ENCODE peak calls at places on chromosome 13, in five cellular contexts. K is small intestine; S is GM23248; X is neural progenitor cell; N is CD8-positive, alpha-beta T cell. V is an unnamed sample.

GRCh38 chr13:58343081-58343480 is 711.5 kb downstream of the PCDH17 start:
- DNase-seq in X (no peak), S (no peak), N (no peak), K (no peak), V (no peak)

GRCh38 chr13:39684531-39685137 is 29.2 kb downstream of the COG6 start:
- DNase-seq in S (peak), N (no peak), K (peak), X (peak), V (peak)

GRCh38 chr13:75656590-75656989 is 20.5 kb downstream of the LMO7 start:
- DNase-seq in K (no peak), X (no peak), S (peak), N (no peak), V (no peak)

GRCh38 chr13:42707596-42707995 is 73.8 kb upstream of the FAM216B start:
- DNase-seq in S (peak), K (no peak), X (no peak), N (no peak), V (no peak)

GRCh38 chr13:36193151-36193855 is 21.1 kb downstream of the SOHLH2 start:
- DNase-seq in S (peak), K (no peak), N (no peak), X (no peak), V (peak)

GRCh38 chr13:23707674-23708073 is 137.5 kb downstream of the TNFRSF19 start:
- DNase-seq in S (peak), K (no peak), X (no peak), N (no peak), V (peak)

GRCh38 chr13:99898421-99898820 is 73.1 kb downstream of the ZIC5 start:
- DNase-seq in N (no peak), K (no peak), X (no peak), S (no peak), V (no peak)

GRCh38 chr13:37319041-37319443 is 213.6 kb upstream of the CSNK1A1L start:
- DNase-seq in N (no peak), S (no peak), K (no peak), X (no peak), V (no peak)

GRCh38 chr13:46553521-46553885 is 533 bp downstream of the LRCH1 start:
- DNase-seq in S (no peak), K (no peak), N (no peak), X (peak), V (no peak)

GRCh38 chr13:101917475-101917810 is 465.0 kb downstream of the ITGBL1 start:
- DNase-seq in N (no peak), K (no peak), S (no peak), X (peak), V (no peak)

GRCh38 chr13:50357586-50358118 is 342.4 kb downstream of the KCNRG start:
- DNase-seq in N (no peak), K (peak), S (peak), X (no peak), V (peak)

GRCh38 chr13:27182844-27183497 is 11.4 kb upstream of the USP12 start:
- DNase-seq in S (peak), K (no peak), X (no peak), N (no peak), V (peak)

DNA sequence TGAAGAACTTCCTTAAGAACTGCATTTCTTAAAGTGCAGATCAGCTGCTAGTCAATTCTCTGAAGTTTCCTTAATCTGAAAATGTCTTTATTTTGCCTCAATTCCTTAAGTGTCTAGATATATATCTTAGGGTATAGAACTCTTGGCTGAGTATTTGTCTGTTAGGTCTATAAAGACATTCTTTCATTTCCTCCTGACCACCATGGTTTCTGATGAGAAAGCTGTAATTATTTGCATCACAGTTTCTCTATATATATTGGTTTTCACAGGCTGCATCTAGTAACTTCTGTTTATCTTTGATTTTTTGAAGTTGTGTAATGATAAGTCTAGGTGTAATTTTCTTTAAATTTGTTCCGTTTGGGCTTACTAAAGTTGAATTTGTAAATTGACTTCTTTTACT is 15.2 kb downstream of the NDFIP2 start:
- DNase-seq in K (no peak), S (no peak), X (no peak), N (no peak), V (no peak)
- H3K27ac ChIP-seq in K (no peak), S (no peak), X (no peak), N (no peak), V (no peak)

GRCh38 chr13:20116213-20116612 is 44.6 kb downstream of the GJA3 start:
- DNase-seq in X (no peak), N (no peak), S (no peak), K (no peak), V (no peak)

GRCh38 chr13:20121154-20121515 is 39.7 kb downstream of the GJA3 start:
- DNase-seq in X (no peak), S (peak), N (no peak), K (peak), V (peak)

GRCh38 chr13:20119960-20120359 is 40.9 kb downstream of the GJA3 start:
- DNase-seq in S (no peak), N (no peak), K (peak), X (no peak), V (no peak)

GRCh38 chr13:20114066-20114465 is 46.8 kb downstream of the GJA3 start:
- DNase-seq in X (no peak), N (no peak), S (no peak), K (no peak), V (no peak)

DNA sequence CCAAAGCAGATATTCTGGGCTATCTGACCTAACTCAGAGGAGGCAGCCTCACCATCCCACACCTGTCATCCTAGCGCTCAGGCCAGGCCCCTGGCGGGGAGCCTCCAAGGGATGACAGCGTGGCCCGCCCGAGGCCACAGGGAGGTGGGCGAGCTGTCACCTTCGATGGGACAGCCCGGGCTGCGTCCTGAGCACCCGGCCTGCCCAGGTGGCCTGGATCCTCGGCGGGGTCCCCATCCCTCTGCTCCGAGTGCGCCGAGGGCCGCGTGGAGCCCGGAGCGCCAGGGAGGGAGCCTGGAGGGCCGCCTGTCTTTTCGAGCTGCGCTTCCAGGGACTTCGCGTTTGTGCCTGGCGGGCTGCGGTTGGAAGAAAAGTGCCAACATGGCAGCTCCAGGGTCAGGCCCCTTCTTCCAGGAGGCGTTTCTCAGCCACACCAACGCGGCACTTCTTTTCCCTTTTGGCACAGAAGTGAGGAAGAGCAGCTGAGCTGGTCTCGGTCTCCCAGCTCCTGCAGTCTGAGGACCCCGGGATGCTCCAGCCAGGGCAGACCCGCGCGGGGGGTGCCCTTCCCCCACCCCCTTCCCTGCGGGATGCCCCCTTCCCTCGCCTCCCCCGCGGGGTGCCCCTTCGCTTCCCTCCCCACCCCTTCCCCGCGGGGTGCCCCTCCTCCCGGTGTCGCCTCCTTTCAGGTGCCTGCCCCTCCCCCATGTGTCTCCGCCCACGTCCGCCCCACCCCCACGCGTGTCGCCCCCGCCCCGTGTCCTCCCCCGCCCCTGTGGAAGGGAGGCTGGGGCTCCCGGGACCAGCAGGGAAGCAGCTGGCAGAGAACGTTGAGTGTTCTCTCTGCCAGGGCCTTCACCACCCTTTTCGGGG is 42.3 kb downstream of the GJA3 start:
- DNase-seq in S (peak), N (peak), K (peak), X (peak), V (peak)
- H3K27ac ChIP-seq in S (peak), N (no peak), K (peak), X (no peak), V (peak)

GRCh38 chr13:19864339-19865309 is 1.2 kb upstream of the ZMYM5 start:
- DNase-seq in N (peak), S (peak), K (peak), X (peak), V (peak)

GRCh38 chr13:19863323-19864017 is at the start of gene ZMYM5:
- DNase-seq in S (peak), X (peak), N (peak), K (peak), V (peak)

GRCh38 chr13:19861762-19862161 is 1.7 kb downstream of the ZMYM5 start:
- DNase-seq in X (no peak), N (no peak), K (no peak), S (peak), V (peak)

GRCh38 chr13:19862511-19863313 is 737 bp downstream of the ZMYM5 start:
- DNase-seq in N (peak), X (peak), K (peak), S (peak), V (peak)

DNA sequence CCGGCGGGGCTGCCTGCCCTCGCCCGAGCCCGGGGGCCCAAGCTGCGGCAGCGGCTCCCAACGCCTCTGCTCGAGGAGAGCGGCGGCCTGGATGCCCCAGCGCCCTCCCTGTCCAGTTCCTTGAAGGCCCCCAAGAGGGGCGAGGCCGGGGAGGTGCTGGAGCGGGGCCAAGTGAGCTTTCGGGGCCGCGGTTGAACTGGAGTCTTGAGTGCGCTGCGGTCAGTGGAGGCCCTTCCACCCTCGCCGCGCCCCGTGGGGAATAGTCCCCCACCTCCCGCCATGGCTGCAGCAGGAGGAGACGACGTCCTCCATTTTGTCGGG is 529 bp upstream of the ZMYM5 start:
- DNase-seq in X (no peak), K (peak), S (peak), N (peak), V (no peak)
- H3K27ac ChIP-seq in X (peak), K (peak), S (peak), N (peak), V (peak)

DNA sequence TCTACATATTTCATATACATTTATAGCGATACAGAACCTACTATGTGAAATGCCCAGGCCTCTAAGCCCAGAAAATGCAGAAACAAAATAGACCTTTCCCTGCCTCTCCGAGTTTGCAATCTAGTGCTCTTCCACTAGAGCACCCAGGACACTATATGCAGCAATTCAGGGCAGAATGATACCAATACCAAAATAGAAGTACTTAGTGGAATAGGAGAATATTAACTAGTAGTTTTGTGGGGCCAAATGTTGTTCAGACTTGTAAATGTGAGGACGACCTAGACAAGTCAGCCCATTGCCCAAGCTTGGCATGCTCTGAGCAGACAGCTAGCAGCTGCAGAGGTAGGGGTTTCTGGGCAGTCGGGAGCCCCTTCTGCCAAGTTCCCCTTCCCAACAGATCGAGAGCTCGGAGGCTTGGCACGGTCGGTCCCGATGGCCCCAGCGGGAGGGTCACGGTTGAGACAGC is 35.8 kb upstream of the FLT1 start:
- DNase-seq in K (no peak), N (no peak), S (peak), X (no peak), V (peak)
- H3K27ac ChIP-seq in K (no peak), N (no peak), S (no peak), X (no peak), V (no peak)

GRCh38 chr13:34258646-34259386 is 440.9 kb downstream of the RFC3 start:
- DNase-seq in N (no peak), S (peak), K (no peak), X (no peak), V (no peak)
- H3K27ac ChIP-seq in N (no peak), S (no peak), K (no peak), X (no peak), V (no peak)

DNA sequence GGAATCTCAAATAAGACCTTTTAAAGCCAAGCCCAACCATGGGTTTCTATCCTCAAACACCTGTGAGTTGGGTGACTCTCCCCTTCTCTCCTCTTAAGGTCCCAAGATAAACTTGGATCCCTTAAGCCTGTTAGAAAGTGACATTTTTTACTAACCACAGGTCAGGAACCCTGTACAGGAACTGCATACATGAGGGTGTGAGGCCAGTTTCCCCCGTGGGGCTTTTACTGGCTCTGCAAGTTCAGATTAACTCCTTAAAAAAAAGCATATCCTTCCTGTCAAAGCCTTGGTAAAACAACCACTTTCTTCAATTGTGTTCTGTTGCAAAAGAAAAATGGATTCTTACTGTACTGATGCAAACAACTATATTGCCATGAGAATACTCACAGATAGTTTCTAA is 2638.7 kb upstream of the PCDH20 start:
- DNase-seq in X (no peak), K (no peak), N (no peak), S (no peak), V (no peak)
- H3K27ac ChIP-seq in X (no peak), K (no peak), N (no peak), S (no peak), V (no peak)

GRCh38 chr13:33312150-33312908 is 26.8 kb upstream of the STARD13 start:
- DNase-seq in X (no peak), K (peak), S (peak), N (no peak), V (no peak)
- H3K27ac ChIP-seq in X (no peak), K (no peak), S (no peak), N (no peak), V (no peak)

V was measured in PC-3.